ENCODE peak calls at places on chromosomes 2 and 18, in seven cellular contexts. One of them, this sample, is unnamed.

GRCh38 chr2:141003967-141004657 is 1126.7 kb downstream of the LRP1B start:
- DNase-seq in RPMI7951: no peak
- DNase-seq in hypothalamus: no peak
- DNase-seq in anterior cingulate cortex: no peak
- DNase-seq in B cell: no peak
- DNase-seq in lower leg skin: no peak
- DNase-seq in DMS153: peak
- DNase-seq in this sample: no peak

GRCh38 chr18:1663879-1664705 is 759.4 kb downstream of the ADCYAP1 start:
- DNase-seq in B cell: no peak
- DNase-seq in RPMI7951: peak
- DNase-seq in hypothalamus: no peak
- DNase-seq in lower leg skin: peak
- DNase-seq in DMS153: peak
- DNase-seq in anterior cingulate cortex: peak
- DNase-seq in this sample: peak

GRCh38 chr2:71558300-71559051 is 105.1 kb downstream of the DYSF start:
- DNase-seq in RPMI7951: peak
- DNase-seq in hypothalamus: no peak
- DNase-seq in anterior cingulate cortex: no peak
- DNase-seq in lower leg skin: no peak
- DNase-seq in B cell: no peak
- DNase-seq in DMS153: no peak
- DNase-seq in this sample: no peak

GRCh38 chr2:80053522-80054338 is 250.8 kb downstream of the LRRTM1 start:
- DNase-seq in DMS153: peak
- DNase-seq in B cell: no peak
- DNase-seq in RPMI7951: no peak
- DNase-seq in hypothalamus: no peak
- DNase-seq in anterior cingulate cortex: no peak
- DNase-seq in lower leg skin: no peak
- DNase-seq in this sample: no peak

GRCh38 chr2:161424179-161424763 is 8.2 kb downstream of the TBR1 start:
- DNase-seq in hypothalamus: no peak
- DNase-seq in DMS153: no peak
- DNase-seq in lower leg skin: no peak
- DNase-seq in anterior cingulate cortex: no peak
- DNase-seq in B cell: no peak
- DNase-seq in RPMI7951: no peak
- DNase-seq in this sample: no peak

GRCh38 chr2:203656522-203657287 is 49.7 kb upstream of the CD28 start:
- DNase-seq in DMS153: peak
- DNase-seq in RPMI7951: no peak
- DNase-seq in lower leg skin: peak
- DNase-seq in hypothalamus: no peak
- DNase-seq in anterior cingulate cortex: no peak
- DNase-seq in B cell: no peak
- DNase-seq in this sample: no peak

GRCh38 chr2:201406077-201406662 is 45.1 kb downstream of the TRAK2 start:
- DNase-seq in DMS153: no peak
- DNase-seq in hypothalamus: no peak
- DNase-seq in B cell: no peak
- DNase-seq in RPMI7951: peak
- DNase-seq in anterior cingulate cortex: no peak
- DNase-seq in lower leg skin: no peak
- DNase-seq in this sample: no peak

GRCh38 chr18:61991201-61991600 is 98.4 kb upstream of the RNF152 start:
- DNase-seq in lower leg skin: no peak
- DNase-seq in anterior cingulate cortex: no peak
- DNase-seq in B cell: no peak
- DNase-seq in RPMI7951: peak
- DNase-seq in hypothalamus: no peak
- DNase-seq in DMS153: no peak
- DNase-seq in this sample: no peak

GRCh38 chr2:11805920-11806319 is 59.5 kb downstream of the LPIN1 start:
- DNase-seq in lower leg skin: peak
- DNase-seq in hypothalamus: no peak
- DNase-seq in RPMI7951: no peak
- DNase-seq in B cell: no peak
- DNase-seq in DMS153: no peak
- DNase-seq in anterior cingulate cortex: no peak
- DNase-seq in this sample: no peak

GRCh38 chr2:71216501-71216900 is 10.4 kb downstream of the PAIP2B start:
- DNase-seq in B cell: no peak
- DNase-seq in hypothalamus: no peak
- DNase-seq in lower leg skin: no peak
- DNase-seq in RPMI7951: no peak
- DNase-seq in DMS153: no peak
- DNase-seq in anterior cingulate cortex: no peak
- DNase-seq in this sample: no peak

GRCh38 chr2:159613515-159614336 is 2.6 kb downstream of the BAZ2B start:
- DNase-seq in hypothalamus: no peak
- DNase-seq in DMS153: peak
- DNase-seq in B cell: no peak
- DNase-seq in anterior cingulate cortex: no peak
- DNase-seq in RPMI7951: peak
- DNase-seq in lower leg skin: no peak
- DNase-seq in this sample: no peak

GRCh38 chr18:4292696-4293095 is 162.4 kb downstream of the DLGAP1 start:
- DNase-seq in lower leg skin: no peak
- DNase-seq in B cell: no peak
- DNase-seq in RPMI7951: no peak
- DNase-seq in DMS153: no peak
- DNase-seq in hypothalamus: no peak
- DNase-seq in anterior cingulate cortex: no peak
- DNase-seq in this sample: no peak

GRCh38 chr2:230326453-230327417 is at the start of gene SP140L:
- DNase-seq in anterior cingulate cortex: peak
- DNase-seq in hypothalamus: no peak
- DNase-seq in DMS153: peak
- DNase-seq in B cell: peak
- DNase-seq in RPMI7951: peak
- DNase-seq in lower leg skin: peak
- DNase-seq in this sample: peak

GRCh38 chr2:30582521-30582920 is 135.5 kb downstream of the LCLAT1 start:
- DNase-seq in lower leg skin: no peak
- DNase-seq in hypothalamus: no peak
- DNase-seq in DMS153: no peak
- DNase-seq in B cell: no peak
- DNase-seq in RPMI7951: no peak
- DNase-seq in anterior cingulate cortex: no peak
- DNase-seq in this sample: no peak

GRCh38 chr18:26734760-26735159 is 130.7 kb downstream of the AQP4 start:
- DNase-seq in hypothalamus: no peak
- DNase-seq in anterior cingulate cortex: no peak
- DNase-seq in lower leg skin: no peak
- DNase-seq in DMS153: no peak
- DNase-seq in RPMI7951: no peak
- DNase-seq in B cell: no peak
- DNase-seq in this sample: no peak

GRCh38 chr2:121000804-121001203 is 265.1 kb downstream of the GLI2 start:
- DNase-seq in DMS153: no peak
- DNase-seq in hypothalamus: no peak
- DNase-seq in lower leg skin: peak
- DNase-seq in anterior cingulate cortex: no peak
- DNase-seq in B cell: no peak
- DNase-seq in RPMI7951: no peak
- DNase-seq in this sample: no peak

GRCh38 chr2:230823264-230823964 is 41.3 kb upstream of the ITM2C start:
- DNase-seq in anterior cingulate cortex: no peak
- DNase-seq in B cell: no peak
- DNase-seq in lower leg skin: no peak
- DNase-seq in RPMI7951: no peak
- DNase-seq in hypothalamus: no peak
- DNase-seq in DMS153: no peak
- DNase-seq in this sample: no peak

GRCh38 chr2:746697-747096 is 69.5 kb upstream of the TMEM18 start:
- DNase-seq in hypothalamus: no peak
- DNase-seq in lower leg skin: no peak
- DNase-seq in DMS153: no peak
- DNase-seq in RPMI7951: no peak
- DNase-seq in B cell: no peak
- DNase-seq in anterior cingulate cortex: no peak
- DNase-seq in this sample: no peak

GRCh38 chr2:68018727-68019126 is 44.1 kb downstream of the C1D start:
- DNase-seq in B cell: no peak
- DNase-seq in lower leg skin: no peak
- DNase-seq in hypothalamus: no peak
- DNase-seq in DMS153: no peak
- DNase-seq in anterior cingulate cortex: no peak
- DNase-seq in RPMI7951: no peak
- DNase-seq in this sample: no peak

GRCh38 chr2:15942711-15943345 is 2.5 kb downstream of the MYCN start:
- DNase-seq in RPMI7951: no peak
- DNase-seq in lower leg skin: peak
- DNase-seq in hypothalamus: peak
- DNase-seq in DMS153: no peak
- DNase-seq in B cell: no peak
- DNase-seq in anterior cingulate cortex: peak
- DNase-seq in this sample: no peak

GRCh38 chr2:173401716-173402326 is 47.1 kb downstream of the CDCA7 start:
- DNase-seq in anterior cingulate cortex: no peak
- DNase-seq in lower leg skin: no peak
- DNase-seq in RPMI7951: peak
- DNase-seq in DMS153: no peak
- DNase-seq in hypothalamus: no peak
- DNase-seq in B cell: no peak
- DNase-seq in this sample: no peak

GRCh38 chr2:160783481-160783880 is 289.9 kb upstream of the RBMS1 start:
- DNase-seq in B cell: no peak
- DNase-seq in anterior cingulate cortex: no peak
- DNase-seq in lower leg skin: no peak
- DNase-seq in RPMI7951: no peak
- DNase-seq in hypothalamus: no peak
- DNase-seq in DMS153: no peak
- DNase-seq in this sample: no peak

GRCh38 chr2:209913786-209914185 is 88.7 kb upstream of the RPE start:
- DNase-seq in B cell: no peak
- DNase-seq in hypothalamus: no peak
- DNase-seq in lower leg skin: no peak
- DNase-seq in DMS153: no peak
- DNase-seq in RPMI7951: no peak
- DNase-seq in anterior cingulate cortex: no peak
- DNase-seq in this sample: no peak

GRCh38 chr2:88738271-88738670 is 46.8 kb downstream of the RPIA start:
- DNase-seq in RPMI7951: peak
- DNase-seq in DMS153: no peak
- DNase-seq in B cell: no peak
- DNase-seq in anterior cingulate cortex: no peak
- DNase-seq in hypothalamus: no peak
- DNase-seq in lower leg skin: no peak
- DNase-seq in this sample: no peak

GRCh38 chr2:236136483-236136882 is 31.7 kb downstream of the GBX2 start:
- DNase-seq in RPMI7951: no peak
- DNase-seq in B cell: no peak
- DNase-seq in anterior cingulate cortex: peak
- DNase-seq in hypothalamus: no peak
- DNase-seq in DMS153: no peak
- DNase-seq in lower leg skin: peak
- DNase-seq in this sample: no peak

GRCh38 chr18:2881490-2882195 is 34.8 kb downstream of the EMILIN2 start:
- DNase-seq in DMS153: no peak
- DNase-seq in B cell: no peak
- DNase-seq in lower leg skin: peak
- DNase-seq in hypothalamus: no peak
- DNase-seq in anterior cingulate cortex: no peak
- DNase-seq in RPMI7951: no peak
- DNase-seq in this sample: no peak

GRCh38 chr2:191835539-191836350 is 11.1 kb downstream of the CAVIN2 start:
- DNase-seq in DMS153: no peak
- DNase-seq in hypothalamus: no peak
- DNase-seq in anterior cingulate cortex: no peak
- DNase-seq in B cell: no peak
- DNase-seq in lower leg skin: no peak
- DNase-seq in RPMI7951: no peak
- DNase-seq in this sample: no peak

GRCh38 chr2:47904903-47905453 is 1.3 kb downstream of the FBXO11 start:
- DNase-seq in lower leg skin: peak
- DNase-seq in DMS153: no peak
- DNase-seq in anterior cingulate cortex: peak
- DNase-seq in RPMI7951: no peak
- DNase-seq in B cell: peak
- DNase-seq in hypothalamus: peak
- DNase-seq in this sample: no peak

GRCh38 chr2:207408086-207408794 is 121.5 kb upstream of the CREB1 start:
- DNase-seq in B cell: no peak
- DNase-seq in lower leg skin: no peak
- DNase-seq in anterior cingulate cortex: no peak
- DNase-seq in RPMI7951: peak
- DNase-seq in hypothalamus: no peak
- DNase-seq in DMS153: peak
- DNase-seq in this sample: peak

GRCh38 chr2:238706673-238707072 is 141.2 kb upstream of the TWIST2 start:
- DNase-seq in RPMI7951: no peak
- DNase-seq in lower leg skin: no peak
- DNase-seq in DMS153: no peak
- DNase-seq in anterior cingulate cortex: no peak
- DNase-seq in B cell: no peak
- DNase-seq in hypothalamus: no peak
- DNase-seq in this sample: no peak